ENCODE peak calls at places on chromosome 4, in eight cellular contexts. P is occipital lobe; S is stromal cell of bone marrow; B is effector memory CD8-positive, alpha-beta T cell; F is ACHN; X is cardiac muscle cell; D is NB4; M is T-helper 17 cell. K is an unnamed sample.
A peak's percentile ranks its signal among the peaks of the same experiment; 100 is the strongest.

GRCh38 chr4:45910511-45910910 is 213.3 kb downstream of the GABRG1 start:
- DNase-seq in P (no peak), S (no peak), B (no peak), F (no peak), X (no peak), D (no peak), M (no peak), K (no peak)

GRCh38 chr4:187059895-187060294 is 336.2 kb upstream of the FAT1 start:
- DNase-seq in P (no peak), S (no peak), B (no peak), F (no peak), X (no peak), D (no peak), M (no peak), K (no peak)

GRCh38 chr4:139808381-139809206 is 143.0 kb downstream of the MGST2 start:
- DNase-seq in P (no peak), S (no peak), B (no peak), F (no peak), X (no peak), D (peak; percentile 46), M (no peak), K (peak; percentile 59)

GRCh38 chr4:137881641-137882040 is 349.3 kb upstream of the PCDH18 start:
- DNase-seq in P (no peak), S (no peak), B (no peak), F (no peak), X (no peak), D (no peak), M (no peak), K (no peak)

GRCh38 chr4:173370130-173370476 is 651 bp upstream of the SAP30 start:
- DNase-seq in P (no peak), S (no peak), B (no peak), F (no peak), X (no peak), D (peak; percentile 71), M (no peak), K (no peak)

GRCh38 chr4:5636766-5637670 is 71.3 kb downstream of the EVC2 start:
- DNase-seq in P (no peak), S (no peak), B (no peak), F (no peak), X (no peak), D (no peak), M (no peak), K (no peak)

GRCh38 chr4:10611673-10612072 is 72.9 kb downstream of the CLNK start:
- DNase-seq in P (no peak), S (peak; percentile 61), B (no peak), F (peak; percentile 87), X (peak; percentile 87), D (no peak), M (no peak), K (peak; percentile 31)

GRCh38 chr4:145909331-145909730 is 29.3 kb downstream of the ZNF827 start:
- DNase-seq in P (no peak), S (no peak), B (no peak), F (peak; percentile 92), X (peak; percentile 48), D (peak; percentile 36), M (no peak), K (peak; percentile 73)

GRCh38 chr4:20829958-20830357 is 129.7 kb downstream of the PACRGL start:
- DNase-seq in P (no peak), S (no peak), B (no peak), F (no peak), X (peak; percentile 2), D (no peak), M (no peak), K (no peak)

GRCh38 chr4:4427886-4428285 is 41.0 kb downstream of the NSG1 start:
- DNase-seq in P (no peak), S (no peak), B (no peak), F (no peak), X (no peak), D (no peak), M (no peak), K (no peak)

GRCh38 chr4:4991541-4992099 is 27.6 kb downstream of the CYTL1 start:
- DNase-seq in P (no peak), S (no peak), B (no peak), F (no peak), X (no peak), D (no peak), M (no peak), K (no peak)

GRCh38 chr4:152478456-152479237 is 57.2 kb downstream of the FBXW7 start:
- DNase-seq in P (no peak), S (no peak), B (no peak), F (no peak), X (peak; percentile 67), D (no peak), M (no peak), K (no peak)

GRCh38 chr4:47221721-47222120 is 190.4 kb downstream of the GABRB1 start:
- DNase-seq in P (no peak), S (peak; percentile 29), B (no peak), F (no peak), X (peak; percentile 80), D (no peak), M (no peak), K (no peak)

GRCh38 chr4:88511236-88511635 is 12.3 kb downstream of the PYURF start:
- DNase-seq in P (no peak), S (no peak), B (no peak), F (no peak), X (no peak), D (no peak), M (no peak), K (no peak)

GRCh38 chr4:171588146-171588545 is 225.1 kb upstream of the GALNTL6 start:
- DNase-seq in P (no peak), S (no peak), B (no peak), F (no peak), X (no peak), D (no peak), M (no peak), K (no peak)

GRCh38 chr4:91734682-91735081 is 569.1 kb upstream of the GRID2 start:
- DNase-seq in P (no peak), S (no peak), B (no peak), F (peak; percentile 20), X (peak; percentile 44), D (no peak), M (no peak), K (no peak)

GRCh38 chr4:134700251-134700650 is 498.7 kb upstream of the PABPC4L start:
- DNase-seq in P (no peak), S (no peak), B (no peak), F (no peak), X (no peak), D (no peak), M (no peak), K (no peak)

GRCh38 chr4:140065393-140065792 is 88.6 kb downstream of the MAML3 start:
- DNase-seq in P (no peak), S (no peak), B (no peak), F (no peak), X (no peak), D (no peak), M (no peak), K (no peak)

GRCh38 chr4:25146076-25146475 is 14.2 kb downstream of the SEPSECS start:
- DNase-seq in P (no peak), S (no peak), B (no peak), F (no peak), X (no peak), D (no peak), M (no peak), K (no peak)

GRCh38 chr4:156971168-156971601 is 414 bp downstream of the PDGFC start:
- DNase-seq in P (no peak), S (no peak), B (no peak), F (no peak), X (no peak), D (no peak), M (no peak), K (no peak)

GRCh38 chr4:53189011-53189410 is 176.8 kb downstream of the SCFD2 start:
- DNase-seq in P (no peak), S (no peak), B (no peak), F (no peak), X (peak; percentile 66), D (no peak), M (no peak), K (no peak)

GRCh38 chr4:187993827-187994226 is 1.7 kb upstream of the ZFP42 start:
- DNase-seq in P (no peak), S (peak; percentile 6), B (no peak), F (peak; percentile 8), X (peak; percentile 6), D (peak; percentile 31), M (no peak), K (peak; percentile 37)

GRCh38 chr4:8278421-8279287 is 9.1 kb downstream of the HTRA3 start:
- DNase-seq in P (no peak), S (peak; percentile 91), B (no peak), F (peak; percentile 20), X (peak; percentile 95), D (peak; percentile 91), M (no peak), K (no peak)

GRCh38 chr4:8542776-8543525 is 37.2 kb upstream of the GPR78 start:
- DNase-seq in P (no peak), S (no peak), B (no peak), F (no peak), X (no peak), D (no peak), M (no peak), K (no peak)

GRCh38 chr4:7034262-7035081 is 8.7 kb upstream of the TADA2B start:
- DNase-seq in P (no peak), S (no peak), B (no peak), F (peak; percentile 46), X (peak; percentile 34), D (no peak), M (no peak), K (peak; percentile 77)

GRCh38 chr4:109233585-109233984 is 68.9 kb downstream of the COL25A1 start:
- DNase-seq in P (no peak), S (no peak), B (no peak), F (no peak), X (no peak), D (no peak), M (no peak), K (no peak)

GRCh38 chr4:20086067-20086466 is 165.6 kb upstream of the SLIT2 start:
- DNase-seq in P (no peak), S (no peak), B (no peak), F (no peak), X (no peak), D (no peak), M (no peak), K (no peak)

GRCh38 chr4:65669008-65669971 is 999 bp downstream of the EPHA5 start:
- DNase-seq in P (peak; percentile 47), S (no peak), B (no peak), F (no peak), X (peak; percentile 51), D (no peak), M (no peak), K (no peak)

GRCh38 chr4:84582988-84583870 is at the start of gene CDS1:
- DNase-seq in P (no peak), S (no peak), B (no peak), F (peak; percentile 8), X (no peak), D (peak; percentile 38), M (no peak), K (peak; percentile 48)

K was measured in Caco-2.